ENCODE peak calls at places on chromosomes 3 and 15, in five cellular contexts. L is Caco-2; V is ovary; X is testis; S is CD4-positive, CD25-positive, alpha-beta regulatory T cell. M is an unnamed sample. For H3K4me1, the result is how much of the 10 kb centered on the place peaks cover.

GRCh38 chr3:41137686-41138111 is 61.6 kb upstream of the CTNNB1 start:
- DNase-seq in X (no peak), V (no peak), L (no peak), S (no peak), M (no peak)

GRCh38 chr3:14933829-14934425 is 13.5 kb upstream of the NR2C2 start:
- DNase-seq in X (no peak), L (no peak), V (no peak), S (no peak), M (no peak)

GRCh38 chr15:77499087-77499765 is 78.5 kb downstream of the HMG20A start:
- DNase-seq in S (no peak), L (no peak), V (no peak), X (no peak), M (no peak)

GRCh38 chr3:155070932-155071387 is 9.2 kb upstream of the MME start:
- DNase-seq in S (no peak), X (no peak), L (no peak), V (no peak), M (no peak)

GRCh38 chr3:118075873-118076272 is 958.8 kb downstream of the IGSF11 start:
- DNase-seq in S (no peak), L (no peak), X (no peak), V (no peak), M (no peak)

GRCh38 chr3:55014081-55014480 is 86.2 kb upstream of the LRTM1 start:
- DNase-seq in V (no peak), X (no peak), L (no peak), S (no peak), M (no peak)

GRCh38 chr15:70701891-70702568 is 61.3 kb downstream of the UACA start:
- DNase-seq in V (no peak), S (no peak), L (no peak), X (peak), M (peak)

GRCh38 chr15:74193905-74194304 is 8.7 kb downstream of the STRA6 start:
- DNase-seq in X (no peak), L (no peak), S (no peak), V (no peak), M (no peak)

GRCh38 chr15:72358532-72359180 is 17.2 kb downstream of the HEXA start:
- DNase-seq in L (no peak), V (no peak), S (no peak), X (peak), M (no peak)

GRCh38 chr15:93614446-93615104 is 525.6 kb upstream of the RGMA start:
- DNase-seq in V (no peak), S (no peak), X (peak), L (no peak), M (no peak)

GRCh38 chr3:111859974-111860859 is 1.2 kb downstream of the PHLDB2 start:
- DNase-seq in S (peak), X (peak), L (peak), V (peak), M (peak)

GRCh38 chr3:174355505-174355904 is 503.6 kb upstream of the NAALADL2 start:
- DNase-seq in X (no peak), L (peak), S (no peak), V (no peak), M (peak)

GRCh38 chr15:61195116-61196002 is 33.7 kb downstream of the RORA start:
- DNase-seq in X (peak), V (no peak), L (peak), S (peak), M (peak)

GRCh38 chr3:19866751-19867347 is 67.2 kb downstream of the EFHB start:
- DNase-seq in S (peak), V (peak), X (peak), L (peak), M (peak)

DNA sequence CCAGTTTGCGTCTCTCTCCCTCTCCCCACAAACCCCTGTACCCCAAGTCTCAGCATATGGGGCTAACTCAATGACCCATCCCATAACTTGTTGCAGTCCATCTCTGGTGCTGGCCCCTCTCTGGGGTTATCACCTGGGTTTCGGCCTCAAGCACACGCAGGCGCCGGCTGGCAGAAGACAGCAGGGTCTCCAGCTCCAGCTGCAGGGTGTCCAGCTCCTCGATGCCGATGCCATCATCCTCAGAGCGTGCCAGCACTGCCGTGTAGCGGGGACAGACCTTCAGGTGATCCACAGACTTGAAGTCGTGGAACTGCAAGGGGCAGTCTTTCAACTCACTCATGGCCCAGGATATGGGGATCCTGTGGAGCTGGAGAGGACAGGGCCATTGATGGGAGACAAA is 1.1 kb downstream of the TADA3 start:
- DNase-seq in V (no peak), L (no peak), X (no peak), S (no peak), M (no peak)
- H3K4me3 ChIP-seq in V (no peak), L (no peak), X (no peak), S (peak), M (no peak)

DNA sequence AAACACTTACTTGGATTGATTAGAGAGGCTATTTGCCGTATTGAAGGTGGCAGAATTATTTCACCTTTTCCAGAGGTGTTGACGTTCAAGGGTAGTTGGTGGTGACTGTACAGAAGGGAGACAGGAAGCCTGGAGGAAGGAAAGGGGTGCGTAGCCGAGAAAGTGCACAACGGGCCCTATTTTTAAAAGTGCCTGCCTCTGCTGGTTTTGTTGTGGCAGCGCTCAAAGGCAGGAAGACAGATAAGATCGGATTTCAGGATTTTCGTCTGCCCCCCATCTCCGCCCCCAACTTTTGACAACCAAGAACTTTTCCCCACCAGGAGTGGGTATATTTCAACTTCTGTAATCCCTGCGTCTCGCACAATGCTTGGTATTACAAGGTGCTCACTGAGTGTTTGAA is 38.5 kb downstream of the SMAD3 start:
- DNase-seq in L (no peak), X (no peak), S (no peak), V (no peak), M (no peak)
- H3K4me1 ChIP-seq in L (under half), X (under half), S (half or more), V (under half), M (under half)

GRCh38 chr15:28093761-28094535 is 5.2 kb downstream of the OCA2 start:
- DNase-seq in L (no peak), V (no peak), S (no peak), X (no peak), M (no peak)
- H3K4me3 ChIP-seq in L (no peak), V (no peak), S (no peak), X (peak), M (no peak)

GRCh38 chr15:67070892-67071664 is 5.7 kb downstream of the SMAD3 start:
- DNase-seq in L (no peak), X (no peak), S (no peak), V (no peak), M (no peak)
- H3K4me1 ChIP-seq in L (under half), X (under half), S (half or more), V (under half), M (under half)

GRCh38 chr15:67177750-67178149 is 76.7 kb downstream of the AAGAB start:
- DNase-seq in V (no peak), S (no peak), L (no peak), X (no peak), M (no peak)

GRCh38 chr15:67175643-67176071 is 78.8 kb downstream of the AAGAB start:
- DNase-seq in L (no peak), V (peak), X (peak), S (peak), M (no peak)

GRCh38 chr15:67174446-67174845 is 80.0 kb downstream of the AAGAB start:
- DNase-seq in X (no peak), L (no peak), V (no peak), S (no peak), M (no peak)

GRCh38 chr15:67174864-67175573 is 79.4 kb downstream of the AAGAB start:
- DNase-seq in L (no peak), X (no peak), S (no peak), V (no peak), M (no peak)

DNA sequence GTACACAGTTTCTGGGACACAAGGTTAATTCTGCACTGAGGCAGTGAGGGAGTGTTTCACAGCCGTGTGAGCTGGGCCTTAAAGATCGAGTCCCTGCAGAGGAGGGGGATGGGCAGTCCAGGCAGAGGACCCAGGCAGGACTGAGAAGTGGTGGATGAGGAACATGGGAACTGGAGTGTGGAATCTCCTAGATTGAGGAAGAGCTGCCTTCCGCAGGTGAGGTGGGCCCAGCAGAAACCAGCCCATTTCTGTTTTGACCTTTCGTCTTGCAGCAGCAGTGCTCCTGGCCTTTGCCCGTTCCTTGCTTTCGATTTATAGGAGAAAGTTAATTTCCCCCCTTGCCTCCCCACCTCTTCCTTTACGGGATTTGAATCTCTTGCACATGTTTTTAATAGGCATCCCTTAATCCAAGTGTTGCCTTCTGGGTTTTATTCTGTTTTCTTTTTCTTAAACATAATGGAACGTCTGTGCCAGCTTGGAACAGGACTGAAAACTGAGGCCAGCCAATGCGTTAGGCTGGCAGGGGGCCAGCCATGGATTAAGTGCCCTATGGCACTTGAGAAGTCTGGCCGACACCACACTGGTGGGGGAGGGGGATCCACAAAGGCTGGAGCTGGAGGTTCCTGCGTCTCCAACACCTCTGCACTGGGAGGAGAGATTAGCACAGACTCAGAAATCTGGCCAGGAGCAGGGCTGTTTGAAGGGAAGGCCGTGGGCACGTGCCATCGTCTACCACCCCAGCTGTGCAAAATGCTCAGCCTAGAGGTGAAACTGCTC is 78.1 kb downstream of the AAGAB start:
- DNase-seq in X (no peak), S (no peak), L (no peak), V (peak), M (peak)
- H3K4me3 ChIP-seq in X (no peak), S (no peak), L (no peak), V (no peak), M (no peak)